ENCODE peak calls at places on chromosomes 2 and 18, in ten cellular contexts. S, D, Q, F, U, I, W, G, Z and L are unnamed samples.

GRCh38 chr2:96549967-96550786 is 13.6 kb downstream of the ARID5A start:
- DNase-seq in S (peak), D (no peak), Q (no peak), F (no peak), U (no peak), I (no peak), W (no peak), G (no peak), Z (no peak), L (no peak)

GRCh38 chr2:64551851-64552250 is 27.7 kb downstream of the AFTPH start:
- DNase-seq in S (no peak), D (no peak), Q (no peak), F (no peak), U (no peak), I (no peak), W (no peak), G (no peak), Z (no peak), L (no peak)

GRCh38 chr2:237540823-237541222 is 25.6 kb upstream of the PRLH start:
- DNase-seq in S (peak), D (peak), Q (peak), F (no peak), U (no peak), I (no peak), W (no peak), G (no peak), Z (peak), L (no peak)

GRCh38 chr2:128381001-128381938 is 62.6 kb upstream of the HS6ST1 start:
- DNase-seq in S (no peak), D (no peak), Q (no peak), F (no peak), U (peak), I (no peak), W (no peak), G (no peak), Z (no peak), L (no peak)

GRCh38 chr2:231601356-231602229 is 8.9 kb downstream of the TEX44 start:
- DNase-seq in S (peak), D (peak), Q (peak), F (peak), U (peak), I (peak), W (no peak), G (peak), Z (peak), L (no peak)

GRCh38 chr2:156455366-156455975 is 19.3 kb downstream of the GPD2 start:
- DNase-seq in S (no peak), D (no peak), Q (no peak), F (no peak), U (no peak), I (no peak), W (no peak), G (no peak), Z (peak), L (no peak)

GRCh38 chr2:85709385-85709784 is 15.2 kb downstream of the GNLY start:
- DNase-seq in S (no peak), D (no peak), Q (no peak), F (no peak), U (no peak), I (no peak), W (no peak), G (no peak), Z (no peak), L (no peak)

GRCh38 chr2:138182913-138183312 is 218.6 kb downstream of the HNMT start:
- DNase-seq in S (no peak), D (no peak), Q (no peak), F (no peak), U (no peak), I (no peak), W (peak), G (no peak), Z (no peak), L (no peak)

GRCh38 chr2:173521450-173522192 is 166.9 kb downstream of the CDCA7 start:
- DNase-seq in S (no peak), D (no peak), Q (no peak), F (no peak), U (no peak), I (no peak), W (no peak), G (no peak), Z (no peak), L (no peak)

GRCh38 chr2:30590407-30590806 is 143.4 kb downstream of the LCLAT1 start:
- DNase-seq in S (no peak), D (no peak), Q (no peak), F (no peak), U (no peak), I (no peak), W (no peak), G (no peak), Z (no peak), L (no peak)

GRCh38 chr2:68466361-68466777 is 725 bp downstream of the FBXO48 start:
- DNase-seq in S (no peak), D (peak), Q (no peak), F (peak), U (no peak), I (peak), W (peak), G (peak), Z (peak), L (no peak)

GRCh38 chr2:133166024-133166423 is 402.2 kb downstream of the NCKAP5 start:
- DNase-seq in S (no peak), D (peak), Q (no peak), F (no peak), U (no peak), I (no peak), W (no peak), G (no peak), Z (peak), L (no peak)

GRCh38 chr2:239499989-239500914 is 99.4 kb upstream of the HDAC4 start:
- DNase-seq in S (no peak), D (no peak), Q (no peak), F (no peak), U (no peak), I (no peak), W (no peak), G (no peak), Z (no peak), L (no peak)

GRCh38 chr2:12602661-12603060 is 114.1 kb upstream of the TRIB2 start:
- DNase-seq in S (no peak), D (no peak), Q (no peak), F (no peak), U (no peak), I (no peak), W (no peak), G (no peak), Z (peak), L (no peak)

GRCh38 chr2:112737544-112738232 is 16.9 kb downstream of the NT5DC4 start:
- DNase-seq in S (no peak), D (no peak), Q (no peak), F (no peak), U (no peak), I (no peak), W (no peak), G (no peak), Z (no peak), L (no peak)

GRCh38 chr2:98654702-98655488 is 46.5 kb downstream of the UNC50 start:
- DNase-seq in S (no peak), D (no peak), Q (no peak), F (peak), U (no peak), I (peak), W (no peak), G (peak), Z (no peak), L (no peak)

GRCh38 chr2:201942525-201942924 is 91.1 kb upstream of the FZD7 start:
- DNase-seq in S (no peak), D (no peak), Q (no peak), F (no peak), U (no peak), I (no peak), W (no peak), G (no peak), Z (peak), L (no peak)

GRCh38 chr2:16855183-16855582 is 189.5 kb upstream of the CYRIA start:
- DNase-seq in S (no peak), D (no peak), Q (no peak), F (no peak), U (no peak), I (no peak), W (no peak), G (no peak), Z (no peak), L (no peak)

GRCh38 chr18:33440011-33440383 is 524 bp downstream of the CCDC178 start:
- DNase-seq in S (peak), D (peak), Q (peak), F (peak), U (peak), I (no peak), W (no peak), G (peak), Z (peak), L (peak)

GRCh38 chr2:69138247-69138754 is 125.3 kb downstream of the ANTXR1 start:
- DNase-seq in S (no peak), D (peak), Q (no peak), F (no peak), U (no peak), I (no peak), W (no peak), G (no peak), Z (peak), L (no peak)

GRCh38 chr2:8684421-8684884 is 2.6 kb downstream of the ID2 start:
- DNase-seq in S (no peak), D (no peak), Q (no peak), F (peak), U (no peak), I (peak), W (no peak), G (peak), Z (peak), L (no peak)

GRCh38 chr18:22983175-22983574 is 50.0 kb downstream of the RBBP8 start:
- DNase-seq in S (no peak), D (no peak), Q (no peak), F (no peak), U (no peak), I (no peak), W (peak), G (peak), Z (peak), L (no peak)

GRCh38 chr2:43269074-43269572 is 42.7 kb upstream of the ZFP36L2 start:
- DNase-seq in S (peak), D (peak), Q (peak), F (no peak), U (peak), I (no peak), W (peak), G (no peak), Z (peak), L (no peak)

GRCh38 chr2:126448611-126449010 is 207.3 kb upstream of the GYPC start:
- DNase-seq in S (no peak), D (no peak), Q (no peak), F (no peak), U (no peak), I (no peak), W (no peak), G (no peak), Z (no peak), L (no peak)

GRCh38 chr2:11482473-11483031 is 16.6 kb upstream of the E2F6 start:
- DNase-seq in S (peak), D (no peak), Q (no peak), F (no peak), U (peak), I (no peak), W (no peak), G (no peak), Z (no peak), L (peak)

GRCh38 chr2:169693344-169693743 is 861 bp downstream of the CFAP210 start:
- DNase-seq in S (no peak), D (no peak), Q (no peak), F (no peak), U (no peak), I (no peak), W (no peak), G (no peak), Z (no peak), L (no peak)

GRCh38 chr2:172783091-172783898 is 47.6 kb downstream of the RAPGEF4 start:
- DNase-seq in S (no peak), D (peak), Q (peak), F (no peak), U (peak), I (no peak), W (peak), G (no peak), Z (peak), L (no peak)

GRCh38 chr2:144950874-144951560 is 431.1 kb upstream of the ZEB2 start:
- DNase-seq in S (no peak), D (peak), Q (no peak), F (no peak), U (no peak), I (no peak), W (peak), G (no peak), Z (peak), L (no peak)

GRCh38 chr18:25350561-25351201 is 1.3 kb downstream of the ZNF521 start:
- DNase-seq in S (peak), D (peak), Q (peak), F (peak), U (peak), I (peak), W (no peak), G (peak), Z (peak), L (no peak)

GRCh38 chr2:171979103-171979502 is 20.6 kb upstream of the METAP1D start:
- DNase-seq in S (no peak), D (no peak), Q (no peak), F (no peak), U (no peak), I (no peak), W (no peak), G (no peak), Z (no peak), L (no peak)

GRCh38 chr2:67579207-67579606 is 182.1 kb downstream of the ETAA1 start:
- DNase-seq in S (no peak), D (no peak), Q (no peak), F (no peak), U (no peak), I (no peak), W (no peak), G (no peak), Z (no peak), L (no peak)

GRCh38 chr2:111054791-111055627 is 65.7 kb upstream of the BCL2L11 start:
- DNase-seq in S (no peak), D (no peak), Q (no peak), F (peak), U (peak), I (no peak), W (no peak), G (no peak), Z (no peak), L (no peak)

GRCh38 chr18:76256897-76257500 is 238.0 kb downstream of the ZNF516 start:
- DNase-seq in S (no peak), D (peak), Q (peak), F (peak), U (peak), I (no peak), W (peak), G (peak), Z (peak), L (no peak)

GRCh38 chr2:180591947-180592346 is 388.5 kb upstream of the UBE2E3 start:
- DNase-seq in S (no peak), D (no peak), Q (no peak), F (no peak), U (no peak), I (no peak), W (no peak), G (no peak), Z (no peak), L (no peak)

GRCh38 chr2:216585441-216585840 is 47.8 kb upstream of the IGFBP2 start:
- DNase-seq in S (no peak), D (no peak), Q (no peak), F (no peak), U (no peak), I (no peak), W (no peak), G (no peak), Z (no peak), L (no peak)

GRCh38 chr2:218168635-218169462 is 2.1 kb upstream of the CXCR1 start:
- DNase-seq in S (peak), D (peak), Q (peak), F (peak), U (peak), I (peak), W (no peak), G (peak), Z (peak), L (peak)

GRCh38 chr18:62460851-62461300 is 61.9 kb upstream of the ZCCHC2 start:
- DNase-seq in S (no peak), D (peak), Q (no peak), F (no peak), U (no peak), I (no peak), W (no peak), G (no peak), Z (no peak), L (no peak)